ENCODE peak calls at places on chromosomes 7 and 10, in four cellular contexts. E is H9, B is H1, O is trophoblast cell. J is an unnamed sample. For H3K4me1, the result is how much of the 10 kb centered on the place peaks cover.

GRCh38 chr7:99971242-99971641 is 4.6 kb downstream of the AZGP1 start:
- DNase-seq in E (no peak), O (no peak), B (no peak), J (no peak)

GRCh38 chr7:86149266-86149665 is 494.4 kb upstream of the GRM3 start:
- DNase-seq in E (no peak), O (no peak), B (no peak), J (no peak)

GRCh38 chr7:30727061-30727945 is 24.6 kb upstream of the INMT start:
- DNase-seq in B (no peak), E (peak), O (no peak), J (no peak)

GRCh38 chr7:27031289-27032172 is 64.3 kb downstream of the HOXA1 start:
- DNase-seq in B (no peak), O (peak), E (no peak), J (no peak)

GRCh38 chr10:21524526-21525366 is 736 bp downstream of the SKIDA1 start:
- DNase-seq in E (no peak), B (no peak), O (no peak), J (no peak)

GRCh38 chr7:66296555-66296954 is 91.4 kb downstream of the TPST1 start:
- DNase-seq in O (no peak), B (no peak), E (no peak), J (no peak)

GRCh38 chr7:130135208-130136205 is 65.2 kb downstream of the KLHDC10 start:
- DNase-seq in E (no peak), B (no peak), O (peak), J (no peak)

GRCh38 chr7:69430502-69431145 is 167.7 kb upstream of the AUTS2 start:
- DNase-seq in E (peak), O (no peak), B (no peak), J (no peak)

GRCh38 chr7:28180031-28180363 is 598 bp downstream of the JAZF1 start:
- DNase-seq in O (no peak), B (no peak), E (no peak), J (no peak)

GRCh38 chr10:96374639-96374984 is 15.8 kb upstream of the OPALIN start:
- DNase-seq in E (peak), O (no peak), B (peak), J (no peak)

GRCh38 chr10:50503661-50504320 is 120.0 kb downstream of the SGMS1 start:
- DNase-seq in E (no peak), O (peak), B (no peak), J (no peak)

GRCh38 chr10:7411671-7412481 is 1.0 kb upstream of the SFMBT2 start:
- DNase-seq in E (peak), B (no peak), O (no peak), J (no peak)

GRCh38 chr10:54797636-54798395 is 3.2 kb downstream of the PCDH15 start:
- DNase-seq in B (no peak), O (no peak), E (no peak), J (no peak)

GRCh38 chr10:80487791-80488538 is 33.9 kb downstream of the TSPAN14 start:
- DNase-seq in O (no peak), B (no peak), E (no peak), J (no peak)

GRCh38 chr7:34675749-34676374 is 17.8 kb downstream of the NPSR1 start:
- DNase-seq in E (peak), B (no peak), O (no peak), J (peak)

GRCh38 chr10:86971146-86971991 is 3.1 kb downstream of the ADIRF start:
- DNase-seq in B (no peak), E (peak), O (peak), J (no peak)

GRCh38 chr7:79453558-79454324 is at the start of gene MAGI2:
- DNase-seq in E (peak), O (no peak), B (no peak), J (peak)

GRCh38 chr7:78134256-78134655 is 335.7 kb downstream of the PHTF2 start:
- DNase-seq in O (peak), E (no peak), B (no peak), J (no peak)

GRCh38 chr10:114110174-114110972 is 63.6 kb downstream of the CCDC186 start:
- DNase-seq in O (no peak), E (no peak), B (no peak), J (no peak)

GRCh38 chr10:46098379-46098778 is 52.3 kb upstream of the MSMB start:
- DNase-seq in B (no peak), O (no peak), E (no peak), J (no peak)

GRCh38 chr7:39613577-39613976 is 9.8 kb upstream of the RALA start:
- DNase-seq in E (no peak), B (no peak), O (no peak), J (no peak)

GRCh38 chr10:42887734-42888503 is 105.3 kb downstream of the BMS1 start:
- DNase-seq in E (no peak), O (no peak), B (no peak), J (no peak)

GRCh38 chr7:103989785-103990775 is 622 bp upstream of the RELN start:
- DNase-seq in B (no peak), E (peak), O (no peak), J (peak)

GRCh38 chr10:33314788-33315561 is 19.5 kb downstream of the NRP1 start:
- DNase-seq in E (no peak), O (no peak), B (no peak), J (no peak)

GRCh38 chr10:30562787-30563186 is 66.8 kb downstream of the LYZL2 start:
- DNase-seq in E (no peak), B (no peak), O (no peak), J (no peak)

GRCh38 chr10:8060010-8060703 is 5.7 kb downstream of the GATA3 start:
- DNase-seq in B (no peak), E (peak), O (no peak), J (peak)

GRCh38 chr7:351256-351655 is 61.3 kb downstream of the FOXL3 start:
- DNase-seq in B (no peak), E (no peak), O (no peak), J (no peak)

GRCh38 chr10:122112021-122112616 is 123.2 kb downstream of the TACC2 start:
- DNase-seq in E (no peak), B (no peak), O (no peak), J (no peak)

GRCh38 chr7:29806131-29806792 is at the start of gene WIPF3:
- DNase-seq in O (peak), E (peak), B (no peak), J (peak)

GRCh38 chr10:70518695-70519094 is 40.1 kb downstream of the PALD1 start:
- DNase-seq in B (no peak), E (no peak), O (peak), J (no peak)

GRCh38 chr7:756928-757560 is 30.0 kb upstream of the PRKAR1B start:
- DNase-seq in O (no peak), E (no peak), B (no peak), J (no peak)

GRCh38 chr10:129898701-129899563 is 65.1 kb downstream of the EBF3 start:
- DNase-seq in B (no peak), E (no peak), O (no peak), J (no peak)

GRCh38 chr7:64887756-64888508 is 15.1 kb upstream of the ZNF273 start:
- DNase-seq in B (peak), E (peak), O (no peak), J (no peak)

GRCh38 chr10:31274310-31274709 is 44.7 kb upstream of the ZEB1 start:
- DNase-seq in O (no peak), B (no peak), E (no peak), J (no peak)

GRCh38 chr7:8564296-8564695 is 130.9 kb downstream of the NXPH1 start:
- DNase-seq in E (no peak), B (no peak), O (no peak), J (no peak)

GRCh38 chr10:128861018-128861565 is 605.9 kb upstream of the MGMT start:
- DNase-seq in B (no peak), O (no peak), E (no peak), J (no peak)

GRCh38 chr10:103837370-103838094 is 17.8 kb downstream of the SH3PXD2A start:
- DNase-seq in B (no peak), E (no peak), O (no peak), J (no peak)

GRCh38 chr10:103834436-103835095 is 20.8 kb downstream of the SH3PXD2A start:
- DNase-seq in O (no peak), B (no peak), E (no peak), J (no peak)

GRCh38 chr10:103835121-103836045 is 20.0 kb downstream of the SH3PXD2A start:
- DNase-seq in B (no peak), E (no peak), O (peak), J (no peak)

GRCh38 chr10:103836776-103837344 is 18.5 kb downstream of the SH3PXD2A start:
- DNase-seq in O (no peak), B (no peak), E (no peak), J (no peak)

GRCh38 chr10:103836273-103836672 is 19.1 kb downstream of the SH3PXD2A start:
- DNase-seq in B (no peak), E (no peak), O (no peak), J (no peak)
- H2BK12ac ChIP-seq in B (peak), E (no peak), O (no peak), J (no peak)

DNA sequence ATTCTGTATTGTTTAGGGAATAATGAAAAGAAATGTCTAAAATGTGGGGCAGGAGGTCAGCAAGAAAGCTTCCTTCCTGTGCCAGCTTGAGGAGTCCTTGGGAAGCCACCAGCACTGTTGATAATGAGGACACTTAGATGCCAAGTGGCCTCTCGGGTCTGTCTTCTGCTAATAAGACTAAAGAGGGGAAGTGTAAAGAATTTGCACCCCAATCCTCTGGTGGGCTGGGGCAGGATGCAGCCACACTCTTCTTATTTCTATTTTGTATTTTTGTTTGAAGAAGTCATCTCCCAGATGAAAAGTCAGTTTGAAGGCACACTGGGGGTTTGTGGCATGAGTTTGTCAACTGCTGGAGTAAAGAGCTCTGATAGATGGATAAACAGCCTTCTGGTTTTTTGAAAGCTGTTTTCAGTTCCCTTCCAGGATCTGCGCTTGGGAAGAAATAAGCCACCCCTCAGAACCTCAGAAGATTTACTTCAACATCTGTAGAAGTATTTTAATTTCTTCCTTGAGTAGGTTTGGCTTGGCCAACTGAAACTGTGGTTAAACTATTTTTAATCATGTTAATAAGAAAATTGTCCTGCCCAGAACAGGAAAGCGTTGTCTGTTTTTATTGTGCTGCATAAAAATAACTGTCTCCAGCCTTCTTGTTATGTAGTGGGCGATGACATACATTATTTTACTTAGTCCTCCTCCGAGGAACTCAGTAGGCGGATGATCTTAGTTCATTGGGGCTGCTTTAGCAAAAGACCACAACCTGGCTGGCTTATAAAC is 128.8 kb upstream of the GPR26 start:
- DNase-seq in B (no peak), O (no peak), E (no peak), J (no peak)
- H3K4me1 ChIP-seq in B (under half), O (under half), E (under half), J (under half)

DNA sequence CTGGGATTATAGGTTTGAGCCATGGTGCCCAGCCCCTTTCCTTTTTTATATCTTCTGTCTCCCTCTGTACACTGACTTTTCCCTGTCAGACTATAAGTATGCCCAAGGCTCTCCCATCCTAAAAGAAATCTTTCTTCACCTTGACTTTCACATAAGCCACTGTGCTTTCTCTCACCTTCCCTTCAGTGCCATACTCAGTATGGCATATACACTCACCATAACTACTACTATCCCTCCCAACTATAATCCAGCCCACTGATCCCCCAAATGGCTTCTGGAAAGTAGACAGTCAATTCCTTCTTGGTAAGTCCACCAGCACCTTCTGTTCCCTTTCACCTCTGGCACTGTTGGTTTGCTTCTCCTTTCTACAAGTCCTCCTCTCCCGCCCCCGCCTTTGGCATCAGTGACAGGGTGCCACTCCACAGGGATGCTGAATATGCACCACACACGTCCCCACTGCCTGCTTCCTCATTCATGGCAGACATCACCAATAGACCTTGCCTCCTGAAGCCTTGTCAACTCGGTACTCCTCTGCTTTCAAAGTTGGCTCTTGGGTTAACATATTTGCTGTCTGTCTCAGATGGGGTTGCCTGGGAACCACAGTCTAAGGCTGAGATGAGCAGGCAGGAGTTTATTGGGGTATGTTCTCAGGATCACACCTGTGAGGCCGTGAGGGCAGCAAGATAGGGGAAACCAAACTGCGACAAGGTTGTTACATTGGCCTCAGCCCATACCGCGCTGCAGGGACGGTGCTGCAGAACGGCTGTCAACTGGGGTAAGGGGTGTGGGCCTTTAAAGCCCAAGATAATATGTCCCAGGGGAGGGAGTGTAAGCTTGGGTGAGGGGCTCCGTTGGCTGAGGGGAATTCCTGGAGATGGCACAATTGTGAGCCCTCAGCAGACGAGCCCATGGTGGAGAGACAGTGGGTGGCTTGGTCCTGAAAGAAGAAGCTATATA is 7.2 kb upstream of the PSAP start:
- DNase-seq in E (no peak), O (no peak), B (no peak), J (no peak)
- H2BK12ac ChIP-seq in E (no peak), O (no peak), B (no peak), J (no peak)

GRCh38 chr10:119313024-119313423 is 105.7 kb downstream of the GRK5 start:
- DNase-seq in E (no peak), B (no peak), O (no peak), J (no peak)
- H3K4me1 ChIP-seq in E (under half), B (under half), O (under half), J (under half)

GRCh38 chr10:5938291-5938690 is 39.1 kb downstream of the IL15RA start:
- DNase-seq in O (no peak), B (no peak), E (no peak), J (no peak)
- H2BK12ac ChIP-seq in O (no peak), B (no peak), E (no peak), J (no peak)

GRCh38 chr10:101616415-101617101 is 28.4 kb downstream of the DPCD start:
- DNase-seq in O (no peak), B (no peak), E (no peak), J (no peak)
- H3K4me1 ChIP-seq in O (under half), B (under half), E (under half), J (half or more)

GRCh38 chr10:118687472-118687871 is 67.3 kb downstream of the CACUL1 start:
- DNase-seq in O (no peak), B (no peak), E (no peak), J (no peak)
- H2BK12ac ChIP-seq in O (no peak), B (no peak), E (no peak), J (no peak)

DNA sequence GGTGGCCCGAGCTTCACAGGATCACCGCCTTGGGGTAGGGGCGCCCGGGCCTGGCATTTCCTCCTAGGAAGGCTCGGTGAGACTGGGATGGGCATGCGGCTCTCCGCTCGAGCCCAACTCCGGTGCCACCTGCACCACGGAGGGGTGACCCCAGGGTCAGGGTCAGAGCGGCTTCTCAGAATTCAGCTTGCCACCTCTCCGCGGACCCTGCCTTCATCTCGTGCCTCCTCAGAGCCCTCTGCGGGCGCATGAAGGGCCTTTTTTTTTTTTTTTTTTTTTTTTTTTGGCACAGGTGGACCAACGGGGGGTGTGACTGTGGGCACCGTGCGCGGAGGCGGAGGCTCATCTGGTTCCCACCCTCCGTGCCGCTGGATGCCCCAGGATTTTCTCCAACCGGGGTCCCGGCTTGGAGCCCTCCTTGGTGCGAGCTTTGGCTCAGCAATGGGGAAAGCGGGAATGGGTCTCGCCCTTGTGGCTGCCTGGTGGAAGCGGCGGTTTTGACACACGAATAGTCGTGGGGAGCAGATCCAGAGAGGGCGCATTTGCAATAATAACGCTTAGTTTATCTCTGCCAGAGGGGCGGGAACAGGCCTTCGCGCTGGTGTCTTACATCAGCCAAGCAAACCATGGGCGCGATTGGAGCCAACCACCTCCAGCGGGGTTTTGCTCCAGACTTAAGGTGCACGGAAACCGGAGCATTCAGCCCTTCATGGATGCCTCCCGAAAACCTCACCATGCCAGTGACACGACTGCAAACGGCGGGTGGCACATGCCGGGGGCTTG is 5.0 kb upstream of the TNRC18 start:
- DNase-seq in O (no peak), B (no peak), E (no peak), J (no peak)
- H3K4me1 ChIP-seq in O (under half), B (under half), E (under half), J (under half)